ENCODE peak calls at places on chromosome 20, in five cellular contexts. K, R, M, T and W are unnamed samples.

GRCh38 chr20:45450097-45450818 is 19.3 kb upstream of the WFDC2 start:
- DNase-seq in R (no peak), M (peak), K (no peak), T (peak), W (peak)

GRCh38 chr20:32231847-32232246 is 24.2 kb downstream of the POFUT1 start:
- DNase-seq in M (no peak), T (no peak), R (no peak), K (no peak), W (no peak)

GRCh38 chr20:50172347-50173013 is 18.1 kb upstream of the CEBPB start:
- DNase-seq in R (no peak), M (peak), K (no peak), T (no peak), W (peak)

GRCh38 chr20:24873015-24873620 is 76.0 kb upstream of the CST7 start:
- DNase-seq in M (no peak), T (no peak), K (no peak), R (no peak), W (no peak)

GRCh38 chr20:34709836-34710567 is 5.9 kb downstream of the TP53INP2 start:
- DNase-seq in M (peak), K (peak), R (no peak), T (peak), W (peak)

GRCh38 chr20:45100563-45101245 is at the start of gene KCNS1:
- DNase-seq in K (no peak), R (no peak), T (no peak), M (no peak), W (peak)

GRCh38 chr20:46151936-46152335 is 33.8 kb downstream of the CD40 start:
- DNase-seq in M (peak), R (peak), T (no peak), K (no peak), W (peak)

GRCh38 chr20:22819784-22820183 is 215.3 kb upstream of the SSTR4 start:
- DNase-seq in R (no peak), K (no peak), T (no peak), M (no peak), W (no peak)

GRCh38 chr20:21180248-21180647 is 54.4 kb downstream of the KIZ start:
- DNase-seq in T (no peak), M (no peak), K (no peak), R (no peak), W (no peak)

GRCh38 chr20:38315290-38315966 is 11.5 kb downstream of the BPI start:
- DNase-seq in R (no peak), M (no peak), K (no peak), T (no peak), W (no peak)

GRCh38 chr20:44596010-44596409 is 13.6 kb downstream of the PKIG start:
- DNase-seq in R (no peak), K (no peak), M (peak), T (no peak), W (no peak)

GRCh38 chr20:675453-676314 is at the start of gene SCRT2:
- DNase-seq in R (peak), M (peak), T (peak), K (peak), W (peak)